ENCODE peak calls at places on chromosomes 1 and 21, in six cellular contexts. One of them, this sample, is unnamed.

GRCh38 chr21:43274946-43275310 is 106.1 kb downstream of the CRYAA start:
- DNase-seq in heart left ventricle: no peak
- DNase-seq in left ventricle myocardium inferior: peak; percentile 4
- DNase-seq in endothelial cell of umbilical vein: no peak
- DNase-seq in hepatocyte: no peak
- DNase-seq in activated CD8-positive, alpha-beta T cell treated with anti-CD3 and anti-CD28 coated beads for 36 hours: no peak
- DNase-seq in this sample: no peak

GRCh38 chr1:66282343-66282852 is 251.6 kb upstream of the SGIP1 start:
- DNase-seq in heart left ventricle: no peak
- DNase-seq in left ventricle myocardium inferior: no peak
- DNase-seq in endothelial cell of umbilical vein: peak; percentile 53
- DNase-seq in hepatocyte: no peak
- DNase-seq in activated CD8-positive, alpha-beta T cell treated with anti-CD3 and anti-CD28 coated beads for 36 hours: peak; percentile 89
- DNase-seq in this sample: no peak

GRCh38 chr1:119204169-119204568 is 63.7 kb upstream of the WARS2 start:
- DNase-seq in heart left ventricle: no peak
- DNase-seq in left ventricle myocardium inferior: no peak
- DNase-seq in endothelial cell of umbilical vein: no peak
- DNase-seq in hepatocyte: no peak
- DNase-seq in activated CD8-positive, alpha-beta T cell treated with anti-CD3 and anti-CD28 coated beads for 36 hours: no peak
- DNase-seq in this sample: no peak

GRCh38 chr21:40640427-40640826 is 206.5 kb downstream of the DSCAM start:
- DNase-seq in heart left ventricle: no peak
- DNase-seq in left ventricle myocardium inferior: no peak
- DNase-seq in endothelial cell of umbilical vein: no peak
- DNase-seq in hepatocyte: no peak
- DNase-seq in activated CD8-positive, alpha-beta T cell treated with anti-CD3 and anti-CD28 coated beads for 36 hours: no peak
- DNase-seq in this sample: no peak

GRCh38 chr1:78145105-78145580 is 99.4 kb downstream of the GIPC2 start:
- DNase-seq in heart left ventricle: peak; percentile 34
- DNase-seq in left ventricle myocardium inferior: peak; percentile 21
- DNase-seq in endothelial cell of umbilical vein: peak; percentile 62
- DNase-seq in hepatocyte: peak; percentile 80
- DNase-seq in activated CD8-positive, alpha-beta T cell treated with anti-CD3 and anti-CD28 coated beads for 36 hours: peak; percentile 62
- DNase-seq in this sample: peak; percentile 45

GRCh38 chr21:43944181-43944633 is 67.9 kb upstream of the TRAPPC10 start:
- DNase-seq in heart left ventricle: no peak
- DNase-seq in left ventricle myocardium inferior: no peak
- DNase-seq in endothelial cell of umbilical vein: no peak
- DNase-seq in hepatocyte: no peak
- DNase-seq in activated CD8-positive, alpha-beta T cell treated with anti-CD3 and anti-CD28 coated beads for 36 hours: no peak
- DNase-seq in this sample: no peak

GRCh38 chr1:24236170-24237045 is 49.3 kb upstream of the IFNLR1 start:
- DNase-seq in heart left ventricle: no peak
- DNase-seq in left ventricle myocardium inferior: no peak
- DNase-seq in endothelial cell of umbilical vein: no peak
- DNase-seq in hepatocyte: peak; percentile 49
- DNase-seq in activated CD8-positive, alpha-beta T cell treated with anti-CD3 and anti-CD28 coated beads for 36 hours: peak; percentile 85
- DNase-seq in this sample: no peak

GRCh38 chr1:22323846-22324504 is 127.7 kb upstream of the ZBTB40 start:
- DNase-seq in heart left ventricle: no peak
- DNase-seq in left ventricle myocardium inferior: no peak
- DNase-seq in endothelial cell of umbilical vein: no peak
- DNase-seq in hepatocyte: no peak
- DNase-seq in activated CD8-positive, alpha-beta T cell treated with anti-CD3 and anti-CD28 coated beads for 36 hours: no peak
- DNase-seq in this sample: no peak

GRCh38 chr1:219088778-219089557 is 84.7 kb upstream of the LYPLAL1 start:
- DNase-seq in heart left ventricle: no peak
- DNase-seq in left ventricle myocardium inferior: peak; percentile 19
- DNase-seq in endothelial cell of umbilical vein: no peak
- DNase-seq in hepatocyte: peak; percentile 43
- DNase-seq in activated CD8-positive, alpha-beta T cell treated with anti-CD3 and anti-CD28 coated beads for 36 hours: no peak
- DNase-seq in this sample: peak; percentile 68

GRCh38 chr21:35096959-35097358 is 47.9 kb upstream of the RUNX1 start:
- DNase-seq in heart left ventricle: no peak
- DNase-seq in left ventricle myocardium inferior: no peak
- DNase-seq in endothelial cell of umbilical vein: no peak
- DNase-seq in hepatocyte: no peak
- DNase-seq in activated CD8-positive, alpha-beta T cell treated with anti-CD3 and anti-CD28 coated beads for 36 hours: peak; percentile 36
- DNase-seq in this sample: no peak

GRCh38 chr1:118100686-118101300 is 84.2 kb downstream of the SPAG17 start:
- DNase-seq in heart left ventricle: no peak
- DNase-seq in left ventricle myocardium inferior: no peak
- DNase-seq in endothelial cell of umbilical vein: no peak
- DNase-seq in hepatocyte: peak; percentile 18
- DNase-seq in activated CD8-positive, alpha-beta T cell treated with anti-CD3 and anti-CD28 coated beads for 36 hours: no peak
- DNase-seq in this sample: no peak

GRCh38 chr1:108692724-108693655 is 880 bp downstream of the PRPF38B start:
- DNase-seq in heart left ventricle: no peak
- DNase-seq in left ventricle myocardium inferior: peak; percentile 20
- DNase-seq in endothelial cell of umbilical vein: peak; percentile 31
- DNase-seq in hepatocyte: peak; percentile 76
- DNase-seq in activated CD8-positive, alpha-beta T cell treated with anti-CD3 and anti-CD28 coated beads for 36 hours: peak; percentile 84
- DNase-seq in this sample: peak; percentile 64

GRCh38 chr1:20282544-20282943 is 8.1 kb upstream of the VWA5B1 start:
- DNase-seq in heart left ventricle: no peak
- DNase-seq in left ventricle myocardium inferior: peak; percentile 36
- DNase-seq in endothelial cell of umbilical vein: no peak
- DNase-seq in hepatocyte: no peak
- DNase-seq in activated CD8-positive, alpha-beta T cell treated with anti-CD3 and anti-CD28 coated beads for 36 hours: no peak
- DNase-seq in this sample: no peak

GRCh38 chr1:212457740-212458338 is 25.1 kb downstream of the NENF start:
- DNase-seq in heart left ventricle: no peak
- DNase-seq in left ventricle myocardium inferior: no peak
- DNase-seq in endothelial cell of umbilical vein: peak; percentile 42
- DNase-seq in hepatocyte: peak; percentile 60
- DNase-seq in activated CD8-positive, alpha-beta T cell treated with anti-CD3 and anti-CD28 coated beads for 36 hours: peak; percentile 83
- DNase-seq in this sample: no peak

GRCh38 chr1:3763351-3764125 is 9.0 kb upstream of the SMIM1 start:
- DNase-seq in heart left ventricle: no peak
- DNase-seq in left ventricle myocardium inferior: no peak
- DNase-seq in endothelial cell of umbilical vein: no peak
- DNase-seq in hepatocyte: no peak
- DNase-seq in activated CD8-positive, alpha-beta T cell treated with anti-CD3 and anti-CD28 coated beads for 36 hours: no peak
- DNase-seq in this sample: no peak

GRCh38 chr1:26768755-26769154 is 19.0 kb upstream of the PIGV start:
- DNase-seq in heart left ventricle: peak; percentile 46
- DNase-seq in left ventricle myocardium inferior: no peak
- DNase-seq in endothelial cell of umbilical vein: peak; percentile 90
- DNase-seq in hepatocyte: peak; percentile 49
- DNase-seq in activated CD8-positive, alpha-beta T cell treated with anti-CD3 and anti-CD28 coated beads for 36 hours: no peak
- DNase-seq in this sample: no peak

GRCh38 chr1:62327360-62328051 is 8.3 kb upstream of the KANK4 start:
- DNase-seq in heart left ventricle: no peak
- DNase-seq in left ventricle myocardium inferior: no peak
- DNase-seq in endothelial cell of umbilical vein: no peak
- DNase-seq in hepatocyte: peak; percentile 26
- DNase-seq in activated CD8-positive, alpha-beta T cell treated with anti-CD3 and anti-CD28 coated beads for 36 hours: no peak
- DNase-seq in this sample: no peak

GRCh38 chr1:170247751-170248521 is 102.2 kb downstream of the NTMT2 start:
- DNase-seq in heart left ventricle: no peak
- DNase-seq in left ventricle myocardium inferior: no peak
- DNase-seq in endothelial cell of umbilical vein: no peak
- DNase-seq in hepatocyte: no peak
- DNase-seq in activated CD8-positive, alpha-beta T cell treated with anti-CD3 and anti-CD28 coated beads for 36 hours: no peak
- DNase-seq in this sample: no peak

GRCh38 chr1:153525088-153525713 is 10.6 kb downstream of the S100A6 start:
- DNase-seq in heart left ventricle: no peak
- DNase-seq in left ventricle myocardium inferior: no peak
- DNase-seq in endothelial cell of umbilical vein: peak; percentile 21
- DNase-seq in hepatocyte: no peak
- DNase-seq in activated CD8-positive, alpha-beta T cell treated with anti-CD3 and anti-CD28 coated beads for 36 hours: no peak
- DNase-seq in this sample: peak; percentile 63

GRCh38 chr1:61561666-61562065 is 163.3 kb downstream of the TM2D1 start:
- DNase-seq in heart left ventricle: no peak
- DNase-seq in left ventricle myocardium inferior: no peak
- DNase-seq in endothelial cell of umbilical vein: no peak
- DNase-seq in hepatocyte: no peak
- DNase-seq in activated CD8-positive, alpha-beta T cell treated with anti-CD3 and anti-CD28 coated beads for 36 hours: no peak
- DNase-seq in this sample: no peak

GRCh38 chr1:208496467-208497371 is 252.5 kb upstream of the PLXNA2 start:
- DNase-seq in heart left ventricle: no peak
- DNase-seq in left ventricle myocardium inferior: no peak
- DNase-seq in endothelial cell of umbilical vein: no peak
- DNase-seq in hepatocyte: no peak
- DNase-seq in activated CD8-positive, alpha-beta T cell treated with anti-CD3 and anti-CD28 coated beads for 36 hours: no peak
- DNase-seq in this sample: no peak

GRCh38 chr1:23475641-23476040 is 8.3 kb downstream of the ASAP3 start:
- DNase-seq in heart left ventricle: no peak
- DNase-seq in left ventricle myocardium inferior: no peak
- DNase-seq in endothelial cell of umbilical vein: no peak
- DNase-seq in hepatocyte: no peak
- DNase-seq in activated CD8-positive, alpha-beta T cell treated with anti-CD3 and anti-CD28 coated beads for 36 hours: no peak
- DNase-seq in this sample: no peak

GRCh38 chr1:234040446-234041317 is 136.2 kb downstream of the SLC35F3 start:
- DNase-seq in heart left ventricle: no peak
- DNase-seq in left ventricle myocardium inferior: no peak
- DNase-seq in endothelial cell of umbilical vein: no peak
- DNase-seq in hepatocyte: no peak
- DNase-seq in activated CD8-positive, alpha-beta T cell treated with anti-CD3 and anti-CD28 coated beads for 36 hours: no peak
- DNase-seq in this sample: no peak

GRCh38 chr1:65167544-65167943 is 19.5 kb downstream of the AK4 start:
- DNase-seq in heart left ventricle: no peak
- DNase-seq in left ventricle myocardium inferior: no peak
- DNase-seq in endothelial cell of umbilical vein: no peak
- DNase-seq in hepatocyte: no peak
- DNase-seq in activated CD8-positive, alpha-beta T cell treated with anti-CD3 and anti-CD28 coated beads for 36 hours: no peak
- DNase-seq in this sample: no peak

GRCh38 chr1:215416497-215416896 is 150.6 kb upstream of the KCTD3 start:
- DNase-seq in heart left ventricle: no peak
- DNase-seq in left ventricle myocardium inferior: no peak
- DNase-seq in endothelial cell of umbilical vein: no peak
- DNase-seq in hepatocyte: no peak
- DNase-seq in activated CD8-positive, alpha-beta T cell treated with anti-CD3 and anti-CD28 coated beads for 36 hours: no peak
- DNase-seq in this sample: no peak

GRCh38 chr21:31623664-31624063 is 35.8 kb upstream of the SOD1 start:
- DNase-seq in heart left ventricle: no peak
- DNase-seq in left ventricle myocardium inferior: no peak
- DNase-seq in endothelial cell of umbilical vein: peak; percentile 8
- DNase-seq in hepatocyte: no peak
- DNase-seq in activated CD8-positive, alpha-beta T cell treated with anti-CD3 and anti-CD28 coated beads for 36 hours: peak; percentile 12
- DNase-seq in this sample: no peak

GRCh38 chr1:91846007-91846620 is 39.8 kb downstream of the TGFBR3 start:
- DNase-seq in heart left ventricle: peak; percentile 69
- DNase-seq in left ventricle myocardium inferior: no peak
- DNase-seq in endothelial cell of umbilical vein: peak; percentile 48
- DNase-seq in hepatocyte: peak; percentile 51
- DNase-seq in activated CD8-positive, alpha-beta T cell treated with anti-CD3 and anti-CD28 coated beads for 36 hours: no peak
- DNase-seq in this sample: no peak

GRCh38 chr1:215128514-215128913 is 46.0 kb downstream of the KCNK2 start:
- DNase-seq in heart left ventricle: no peak
- DNase-seq in left ventricle myocardium inferior: no peak
- DNase-seq in endothelial cell of umbilical vein: no peak
- DNase-seq in hepatocyte: no peak
- DNase-seq in activated CD8-positive, alpha-beta T cell treated with anti-CD3 and anti-CD28 coated beads for 36 hours: no peak
- DNase-seq in this sample: no peak

GRCh38 chr1:156727914-156728598 is at the start of gene METTL25B:
- DNase-seq in heart left ventricle: peak; percentile 83
- DNase-seq in left ventricle myocardium inferior: peak; percentile 82
- DNase-seq in endothelial cell of umbilical vein: peak; percentile 53
- DNase-seq in hepatocyte: peak; percentile 93
- DNase-seq in activated CD8-positive, alpha-beta T cell treated with anti-CD3 and anti-CD28 coated beads for 36 hours: peak; percentile 87
- DNase-seq in this sample: peak; percentile 89

GRCh38 chr1:9629445-9630201 is 21.9 kb upstream of the PIK3CD start:
- DNase-seq in heart left ventricle: peak; percentile 69
- DNase-seq in left ventricle myocardium inferior: peak; percentile 59
- DNase-seq in endothelial cell of umbilical vein: no peak
- DNase-seq in hepatocyte: no peak
- DNase-seq in activated CD8-positive, alpha-beta T cell treated with anti-CD3 and anti-CD28 coated beads for 36 hours: peak; percentile 91
- DNase-seq in this sample: peak; percentile 48

GRCh38 chr1:52127181-52128175 is 14.4 kb upstream of the ZFYVE9 start:
- DNase-seq in heart left ventricle: peak; percentile 25
- DNase-seq in left ventricle myocardium inferior: no peak
- DNase-seq in endothelial cell of umbilical vein: peak; percentile 85
- DNase-seq in hepatocyte: peak; percentile 61
- DNase-seq in activated CD8-positive, alpha-beta T cell treated with anti-CD3 and anti-CD28 coated beads for 36 hours: peak; percentile 41
- DNase-seq in this sample: peak; percentile 36

DNA sequence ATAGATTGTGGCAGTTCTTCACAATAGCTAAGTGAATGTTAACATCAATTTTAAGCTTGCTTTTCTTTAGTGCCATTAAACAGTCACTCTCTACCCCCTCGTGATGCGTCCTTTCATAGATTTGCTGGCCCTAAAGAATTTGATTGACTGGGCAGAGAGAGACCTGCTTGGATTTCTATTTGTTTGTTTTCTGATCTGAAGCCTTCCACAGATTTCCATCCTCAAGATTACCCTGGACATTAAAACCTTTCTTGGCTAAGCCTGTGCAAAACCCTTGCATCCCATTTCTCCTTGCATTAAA is 17.8 kb downstream of the C1orf21 start:
- DNase-seq in heart left ventricle: no peak
- DNase-seq in left ventricle myocardium inferior: no peak
- DNase-seq in endothelial cell of umbilical vein: no peak
- DNase-seq in hepatocyte: no peak
- DNase-seq in activated CD8-positive, alpha-beta T cell treated with anti-CD3 and anti-CD28 coated beads for 36 hours: no peak
- DNase-seq in this sample: no peak
- TF ChIP-seq CTCF in heart left ventricle: no peak
- TF ChIP-seq CTCF in left ventricle myocardium inferior: no peak
- TF ChIP-seq CTCF in endothelial cell of umbilical vein: no peak
- TF ChIP-seq CTCF in hepatocyte: no peak
- TF ChIP-seq CTCF in activated CD8-positive, alpha-beta T cell treated with anti-CD3 and anti-CD28 coated beads for 36 hours: no peak
- TF ChIP-seq CTCF in this sample: no peak

DNA sequence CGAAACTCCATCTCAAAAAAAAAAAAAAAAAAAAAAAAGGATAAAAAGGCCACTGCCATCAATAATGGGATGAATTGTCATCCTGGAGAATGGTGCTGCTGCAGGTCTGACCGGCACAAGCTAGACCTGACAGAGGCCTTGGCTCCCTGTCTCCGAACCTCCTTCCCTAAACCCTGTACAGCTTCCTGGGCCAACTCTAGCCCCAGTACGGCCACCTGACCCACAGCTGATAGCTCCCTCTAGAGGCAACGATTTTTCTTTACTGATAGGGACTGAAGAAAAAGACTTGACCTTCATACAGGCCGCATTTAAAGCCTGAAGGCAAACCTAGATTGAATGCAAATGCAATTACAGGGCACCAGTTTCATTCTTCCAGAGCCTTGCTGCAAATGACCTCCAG is 30.7 kb downstream of the NOL9 start:
- DNase-seq in heart left ventricle: no peak
- DNase-seq in left ventricle myocardium inferior: no peak
- DNase-seq in endothelial cell of umbilical vein: peak; percentile 47
- DNase-seq in hepatocyte: peak; percentile 55
- DNase-seq in activated CD8-positive, alpha-beta T cell treated with anti-CD3 and anti-CD28 coated beads for 36 hours: no peak
- DNase-seq in this sample: no peak
- TF ChIP-seq CTCF in heart left ventricle: peak; percentile 43
- TF ChIP-seq CTCF in left ventricle myocardium inferior: peak; percentile 67
- TF ChIP-seq CTCF in endothelial cell of umbilical vein: peak; percentile 59
- TF ChIP-seq CTCF in hepatocyte: peak; percentile 46
- TF ChIP-seq CTCF in activated CD8-positive, alpha-beta T cell treated with anti-CD3 and anti-CD28 coated beads for 36 hours: peak; percentile 43
- TF ChIP-seq CTCF in this sample: peak; percentile 13

GRCh38 chr1:237570530-237570929 is 320.2 kb downstream of the ZP4 start:
- DNase-seq in heart left ventricle: no peak
- DNase-seq in left ventricle myocardium inferior: no peak
- DNase-seq in endothelial cell of umbilical vein: no peak
- DNase-seq in hepatocyte: no peak
- DNase-seq in activated CD8-positive, alpha-beta T cell treated with anti-CD3 and anti-CD28 coated beads for 36 hours: no peak
- DNase-seq in this sample: no peak
- TF ChIP-seq CTCF in heart left ventricle: no peak
- TF ChIP-seq CTCF in left ventricle myocardium inferior: peak; percentile 29
- TF ChIP-seq CTCF in endothelial cell of umbilical vein: no peak
- TF ChIP-seq CTCF in hepatocyte: no peak
- TF ChIP-seq CTCF in activated CD8-positive, alpha-beta T cell treated with anti-CD3 and anti-CD28 coated beads for 36 hours: no peak
- TF ChIP-seq CTCF in this sample: no peak

GRCh38 chr1:113949007-113949406 is 19.9 kb downstream of the HIPK1 start:
- DNase-seq in heart left ventricle: no peak
- DNase-seq in left ventricle myocardium inferior: no peak
- DNase-seq in endothelial cell of umbilical vein: peak; percentile 28
- DNase-seq in hepatocyte: no peak
- DNase-seq in activated CD8-positive, alpha-beta T cell treated with anti-CD3 and anti-CD28 coated beads for 36 hours: no peak
- DNase-seq in this sample: peak; percentile 27
- TF ChIP-seq CTCF in heart left ventricle: no peak
- TF ChIP-seq CTCF in left ventricle myocardium inferior: peak; percentile 43
- TF ChIP-seq CTCF in endothelial cell of umbilical vein: peak; percentile 26
- TF ChIP-seq CTCF in hepatocyte: peak; percentile 29
- TF ChIP-seq CTCF in activated CD8-positive, alpha-beta T cell treated with anti-CD3 and anti-CD28 coated beads for 36 hours: peak; percentile 43
- TF ChIP-seq CTCF in this sample: peak; percentile 30